ENCODE peak calls at places on chromosomes 13 and 19, in five cellular contexts. V is ACHN; O is stimulated activated CD4-positive, alpha-beta T cell treated with anti-CD3 and anti-CD28 coated beads, Interleukin-12 subunit alpha, Interleukin-12 subunit beta, amount 100 ng/mL, for 4 hours; G is activated CD8-positive, alpha-beta T cell treated with anti-CD3 and anti-CD28 coated beads for 36 hours; Y is GM10248. I is an unnamed sample.

GRCh38 chr13:112756967-112757758 is 67.3 kb downstream of the ATP11A start:
- DNase-seq in O (no peak), V (no peak), G (no peak), Y (no peak), I (no peak)

GRCh38 chr19:36152061-36152885 is at the start of gene COX7A1:
- DNase-seq in G (no peak), O (no peak), V (no peak), Y (peak; percentile 20), I (no peak)

GRCh38 chr19:52600639-52601024 is 30.5 kb downstream of the ZNF701 start:
- DNase-seq in V (no peak), Y (no peak), O (no peak), G (peak; percentile 40), I (no peak)

GRCh38 chr13:31846984-31847752 is 107.8 kb downstream of the RXFP2 start:
- DNase-seq in Y (peak; percentile 26), G (no peak), V (no peak), O (no peak), I (no peak)

GRCh38 chr19:18999016-18999758 is 34.1 kb downstream of the SUGP2 start:
- DNase-seq in Y (no peak), O (no peak), V (no peak), G (no peak), I (no peak)

GRCh38 chr13:64855506-64855905 is 2374.6 kb downstream of the PCDH9 start:
- DNase-seq in Y (no peak), V (no peak), G (no peak), O (no peak), I (no peak)

GRCh38 chr13:20231839-20232555 is at the start of gene GJB6:
- DNase-seq in V (no peak), G (peak; percentile 52), O (peak; percentile 37), Y (peak; percentile 36), I (peak; percentile 59)

GRCh38 chr13:96020155-96020575 is 33.0 kb downstream of the UGGT2 start:
- DNase-seq in Y (peak; percentile 41), O (no peak), G (peak; percentile 21), V (peak; percentile 67), I (peak; percentile 46)

GRCh38 chr13:42728507-42729180 is 52.7 kb upstream of the FAM216B start:
- DNase-seq in G (no peak), Y (no peak), V (no peak), O (no peak), I (no peak)

GRCh38 chr19:46475976-46476375 is 4.6 kb upstream of the PNMA8A start:
- DNase-seq in V (no peak), Y (no peak), G (no peak), O (no peak), I (no peak)

GRCh38 chr19:38224014-38224862 is at the start of gene DPF1:
- DNase-seq in G (peak; percentile 77), O (peak; percentile 55), V (peak; percentile 78), Y (peak; percentile 95), I (peak; percentile 97)

GRCh38 chr19:49042177-49042576 is 1.5 kb upstream of the CGB5 start:
- DNase-seq in G (no peak), Y (no peak), V (peak; percentile 37), O (no peak), I (no peak)

GRCh38 chr19:14470031-14470876 is 4.9 kb downstream of the PTGER1 start:
- DNase-seq in V (no peak), Y (no peak), G (no peak), O (no peak), I (no peak)

GRCh38 chr19:1266116-1266817 is 2.9 kb upstream of the CIRBP start:
- DNase-seq in O (peak; percentile 81), Y (peak; percentile 91), V (peak; percentile 84), G (peak; percentile 90), I (peak; percentile 92)

GRCh38 chr19:49528211-49528771 is 488 bp downstream of the RCN3 start:
- DNase-seq in Y (no peak), V (no peak), O (no peak), G (no peak), I (no peak)

GRCh38 chr13:31469377-31469776 is 269.6 kb downstream of the B3GLCT start:
- DNase-seq in Y (no peak), G (no peak), V (no peak), O (no peak), I (no peak)

GRCh38 chr19:51653162-51653561 is 6.5 kb upstream of the SIGLEC14 start:
- DNase-seq in G (no peak), V (no peak), O (no peak), Y (no peak), I (no peak)

GRCh38 chr13:66914155-66914554 is 316.0 kb downstream of the PCDH9 start:
- DNase-seq in Y (no peak), V (no peak), G (no peak), O (no peak), I (no peak)

GRCh38 chr13:49859568-49859967 is 67.1 kb upstream of the KPNA3 start:
- DNase-seq in G (no peak), V (peak; percentile 37), O (no peak), Y (no peak), I (no peak)

GRCh38 chr19:31499826-31500539 is 150.7 kb upstream of the TSHZ3 start:
- DNase-seq in O (no peak), V (no peak), Y (no peak), G (no peak), I (no peak)

GRCh38 chr19:58021541-58022282 is 12.1 kb upstream of the ZSCAN1 start:
- DNase-seq in V (peak; percentile 2), G (peak; percentile 81), Y (no peak), O (no peak), I (no peak)

GRCh38 chr19:7505682-7506384 is 10.1 kb upstream of the ZNF358 start:
- DNase-seq in V (peak; percentile 41), G (peak; percentile 46), O (no peak), Y (peak; percentile 75), I (peak; percentile 80)

GRCh38 chr13:73399347-73400216 is 340.8 kb downstream of the KLF5 start:
- DNase-seq in G (no peak), V (no peak), Y (no peak), O (no peak), I (no peak)

GRCh38 chr13:21625366-21625765 is 21.4 kb upstream of the MICU2 start:
- DNase-seq in O (no peak), V (peak; percentile 58), G (peak; percentile 22), Y (peak; percentile 58), I (peak; percentile 60)

I was measured in GM13976.